ENCODE peak calls at places on chromosomes 5 and 9, in eight cellular contexts. One of them, this sample, is unnamed.

GRCh38 chr5:142326480-142326938 is 1.7 kb upstream of the SPRY4 start:
- DNase-seq in fibroblast of mammary gland: no peak
- DNase-seq in NCI-H1105: no peak
- DNase-seq in spleen: no peak
- DNase-seq in T-helper 1 cell: no peak
- DNase-seq in right atrium auricular region: no peak
- DNase-seq in HFF-Myc: no peak
- DNase-seq in body of pancreas: no peak
- DNase-seq in this sample: no peak

GRCh38 chr5:51385214-51385613 is 2.0 kb downstream of the ISL1 start:
- DNase-seq in T-helper 1 cell: no peak
- DNase-seq in HFF-Myc: no peak
- DNase-seq in NCI-H1105: no peak
- DNase-seq in fibroblast of mammary gland: no peak
- DNase-seq in right atrium auricular region: no peak
- DNase-seq in spleen: no peak
- DNase-seq in body of pancreas: no peak
- DNase-seq in this sample: no peak

GRCh38 chr5:179836225-179837019 is 15.7 kb downstream of the SQSTM1 start:
- DNase-seq in body of pancreas: no peak
- DNase-seq in HFF-Myc: no peak
- DNase-seq in T-helper 1 cell: peak
- DNase-seq in NCI-H1105: no peak
- DNase-seq in spleen: peak
- DNase-seq in fibroblast of mammary gland: peak
- DNase-seq in right atrium auricular region: no peak
- DNase-seq in this sample: no peak

GRCh38 chr5:57327934-57328333 is 154.1 kb downstream of the GPBP1 start:
- DNase-seq in spleen: no peak
- DNase-seq in HFF-Myc: no peak
- DNase-seq in body of pancreas: no peak
- DNase-seq in fibroblast of mammary gland: peak
- DNase-seq in T-helper 1 cell: no peak
- DNase-seq in right atrium auricular region: no peak
- DNase-seq in NCI-H1105: no peak
- DNase-seq in this sample: no peak

GRCh38 chr5:128538249-128539037 is 398 bp upstream of the FBN2 start:
- DNase-seq in right atrium auricular region: no peak
- DNase-seq in T-helper 1 cell: no peak
- DNase-seq in spleen: peak
- DNase-seq in body of pancreas: peak
- DNase-seq in HFF-Myc: peak
- DNase-seq in NCI-H1105: no peak
- DNase-seq in fibroblast of mammary gland: peak
- DNase-seq in this sample: no peak

GRCh38 chr5:78758169-78758839 is 109.7 kb upstream of the LHFPL2 start:
- DNase-seq in spleen: no peak
- DNase-seq in HFF-Myc: no peak
- DNase-seq in T-helper 1 cell: peak
- DNase-seq in NCI-H1105: no peak
- DNase-seq in right atrium auricular region: no peak
- DNase-seq in fibroblast of mammary gland: peak
- DNase-seq in body of pancreas: no peak
- DNase-seq in this sample: no peak

GRCh38 chr9:72665421-72665820 is 144.0 kb downstream of the TMC1 start:
- DNase-seq in HFF-Myc: no peak
- DNase-seq in spleen: no peak
- DNase-seq in NCI-H1105: no peak
- DNase-seq in T-helper 1 cell: no peak
- DNase-seq in body of pancreas: no peak
- DNase-seq in right atrium auricular region: no peak
- DNase-seq in fibroblast of mammary gland: peak
- DNase-seq in this sample: no peak

GRCh38 chr5:54098267-54098666 is 212.1 kb downstream of the ARL15 start:
- DNase-seq in fibroblast of mammary gland: no peak
- DNase-seq in HFF-Myc: no peak
- DNase-seq in spleen: no peak
- DNase-seq in T-helper 1 cell: no peak
- DNase-seq in body of pancreas: no peak
- DNase-seq in NCI-H1105: no peak
- DNase-seq in right atrium auricular region: no peak
- DNase-seq in this sample: no peak

GRCh38 chr9:2317591-2317990 is 302.4 kb downstream of the SMARCA2 start:
- DNase-seq in body of pancreas: no peak
- DNase-seq in fibroblast of mammary gland: no peak
- DNase-seq in NCI-H1105: no peak
- DNase-seq in T-helper 1 cell: no peak
- DNase-seq in right atrium auricular region: no peak
- DNase-seq in spleen: no peak
- DNase-seq in HFF-Myc: no peak
- DNase-seq in this sample: no peak

GRCh38 chr5:145101246-145101645 is 733.9 kb downstream of the PRELID2 start:
- DNase-seq in spleen: no peak
- DNase-seq in T-helper 1 cell: no peak
- DNase-seq in NCI-H1105: no peak
- DNase-seq in HFF-Myc: no peak
- DNase-seq in fibroblast of mammary gland: no peak
- DNase-seq in body of pancreas: no peak
- DNase-seq in right atrium auricular region: no peak
- DNase-seq in this sample: no peak

GRCh38 chr9:38467404-38467803 is 43.1 kb upstream of the IGFBPL1 start:
- DNase-seq in spleen: no peak
- DNase-seq in fibroblast of mammary gland: no peak
- DNase-seq in HFF-Myc: no peak
- DNase-seq in NCI-H1105: no peak
- DNase-seq in right atrium auricular region: no peak
- DNase-seq in T-helper 1 cell: no peak
- DNase-seq in body of pancreas: no peak
- DNase-seq in this sample: peak

GRCh38 chr9:36401179-36401740 is 1.2 kb upstream of the RNF38 start:
- DNase-seq in spleen: no peak
- DNase-seq in body of pancreas: no peak
- DNase-seq in HFF-Myc: no peak
- DNase-seq in T-helper 1 cell: no peak
- DNase-seq in NCI-H1105: no peak
- DNase-seq in right atrium auricular region: no peak
- DNase-seq in fibroblast of mammary gland: peak
- DNase-seq in this sample: no peak

GRCh38 chr5:179362355-179362754 is 17.1 kb upstream of the ADAMTS2 start:
- DNase-seq in body of pancreas: no peak
- DNase-seq in spleen: no peak
- DNase-seq in fibroblast of mammary gland: no peak
- DNase-seq in right atrium auricular region: no peak
- DNase-seq in T-helper 1 cell: no peak
- DNase-seq in NCI-H1105: no peak
- DNase-seq in HFF-Myc: no peak
- DNase-seq in this sample: no peak

GRCh38 chr5:149636861-149637246 is 55.6 kb downstream of the ARHGEF37 start:
- DNase-seq in fibroblast of mammary gland: peak
- DNase-seq in body of pancreas: peak
- DNase-seq in spleen: no peak
- DNase-seq in T-helper 1 cell: peak
- DNase-seq in NCI-H1105: peak
- DNase-seq in HFF-Myc: peak
- DNase-seq in right atrium auricular region: no peak
- DNase-seq in this sample: no peak

GRCh38 chr5:172571892-172572291 is 69.2 kb upstream of the NEURL1B start:
- DNase-seq in HFF-Myc: no peak
- DNase-seq in spleen: no peak
- DNase-seq in NCI-H1105: no peak
- DNase-seq in fibroblast of mammary gland: no peak
- DNase-seq in body of pancreas: no peak
- DNase-seq in right atrium auricular region: no peak
- DNase-seq in T-helper 1 cell: no peak
- DNase-seq in this sample: no peak

GRCh38 chr5:107459637-107460036 is 211.1 kb downstream of the EFNA5 start:
- DNase-seq in spleen: no peak
- DNase-seq in right atrium auricular region: no peak
- DNase-seq in NCI-H1105: no peak
- DNase-seq in T-helper 1 cell: no peak
- DNase-seq in HFF-Myc: no peak
- DNase-seq in body of pancreas: no peak
- DNase-seq in fibroblast of mammary gland: no peak
- DNase-seq in this sample: no peak

GRCh38 chr5:77035950-77036349 is 5.7 kb downstream of the AGGF1 start:
- DNase-seq in HFF-Myc: no peak
- DNase-seq in fibroblast of mammary gland: no peak
- DNase-seq in NCI-H1105: no peak
- DNase-seq in spleen: no peak
- DNase-seq in T-helper 1 cell: no peak
- DNase-seq in right atrium auricular region: no peak
- DNase-seq in body of pancreas: no peak
- DNase-seq in this sample: no peak

GRCh38 chr5:168765220-168766037 is 186.3 kb upstream of the PANK3 start:
- DNase-seq in body of pancreas: no peak
- DNase-seq in T-helper 1 cell: no peak
- DNase-seq in spleen: no peak
- DNase-seq in HFF-Myc: peak
- DNase-seq in NCI-H1105: peak
- DNase-seq in right atrium auricular region: no peak
- DNase-seq in fibroblast of mammary gland: peak
- DNase-seq in this sample: no peak

GRCh38 chr5:159772698-159773061 is 143.6 kb upstream of the ADRA1B start:
- DNase-seq in right atrium auricular region: no peak
- DNase-seq in T-helper 1 cell: no peak
- DNase-seq in body of pancreas: no peak
- DNase-seq in fibroblast of mammary gland: no peak
- DNase-seq in spleen: no peak
- DNase-seq in HFF-Myc: no peak
- DNase-seq in NCI-H1105: no peak
- DNase-seq in this sample: no peak

GRCh38 chr9:30846644-30847043 is 1537.8 kb upstream of the ACO1 start:
- DNase-seq in fibroblast of mammary gland: no peak
- DNase-seq in spleen: no peak
- DNase-seq in T-helper 1 cell: no peak
- DNase-seq in HFF-Myc: no peak
- DNase-seq in body of pancreas: no peak
- DNase-seq in NCI-H1105: no peak
- DNase-seq in right atrium auricular region: no peak
- DNase-seq in this sample: no peak

GRCh38 chr5:79133657-79134451 is 22.2 kb downstream of the BHMT start:
- DNase-seq in body of pancreas: peak
- DNase-seq in fibroblast of mammary gland: peak
- DNase-seq in T-helper 1 cell: peak
- DNase-seq in spleen: no peak
- DNase-seq in NCI-H1105: peak
- DNase-seq in right atrium auricular region: peak
- DNase-seq in HFF-Myc: peak
- DNase-seq in this sample: no peak

GRCh38 chr5:141850786-141851185 is 27.4 kb downstream of the PCDH1 start:
- DNase-seq in HFF-Myc: no peak
- DNase-seq in body of pancreas: no peak
- DNase-seq in NCI-H1105: no peak
- DNase-seq in spleen: no peak
- DNase-seq in right atrium auricular region: no peak
- DNase-seq in fibroblast of mammary gland: no peak
- DNase-seq in T-helper 1 cell: no peak
- DNase-seq in this sample: no peak

GRCh38 chr9:30677256-30677655 is 1707.2 kb upstream of the ACO1 start:
- DNase-seq in right atrium auricular region: no peak
- DNase-seq in fibroblast of mammary gland: no peak
- DNase-seq in T-helper 1 cell: no peak
- DNase-seq in spleen: no peak
- DNase-seq in HFF-Myc: no peak
- DNase-seq in NCI-H1105: no peak
- DNase-seq in body of pancreas: no peak
- DNase-seq in this sample: no peak

GRCh38 chr5:54669285-54669684 is 151.7 kb downstream of the SNX18 start:
- DNase-seq in right atrium auricular region: no peak
- DNase-seq in body of pancreas: no peak
- DNase-seq in HFF-Myc: no peak
- DNase-seq in fibroblast of mammary gland: peak
- DNase-seq in T-helper 1 cell: no peak
- DNase-seq in spleen: no peak
- DNase-seq in NCI-H1105: no peak
- DNase-seq in this sample: no peak

GRCh38 chr5:138528208-138528607 is 14.8 kb downstream of the ETF1 start:
- DNase-seq in right atrium auricular region: no peak
- DNase-seq in T-helper 1 cell: no peak
- DNase-seq in body of pancreas: no peak
- DNase-seq in spleen: no peak
- DNase-seq in fibroblast of mammary gland: no peak
- DNase-seq in HFF-Myc: no peak
- DNase-seq in NCI-H1105: no peak
- DNase-seq in this sample: no peak

GRCh38 chr9:127561491-127562270 is 50.4 kb upstream of the STXBP1 start:
- DNase-seq in spleen: no peak
- DNase-seq in body of pancreas: peak
- DNase-seq in fibroblast of mammary gland: peak
- DNase-seq in T-helper 1 cell: no peak
- DNase-seq in HFF-Myc: peak
- DNase-seq in NCI-H1105: no peak
- DNase-seq in right atrium auricular region: peak
- DNase-seq in this sample: no peak

GRCh38 chr5:143968071-143968878 is 156.3 kb downstream of the HMHB1 start:
- DNase-seq in right atrium auricular region: no peak
- DNase-seq in spleen: no peak
- DNase-seq in HFF-Myc: peak
- DNase-seq in body of pancreas: no peak
- DNase-seq in T-helper 1 cell: peak
- DNase-seq in fibroblast of mammary gland: peak
- DNase-seq in NCI-H1105: peak
- DNase-seq in this sample: peak

GRCh38 chr9:35627575-35627974 is 9.4 kb upstream of the CD72 start:
- DNase-seq in NCI-H1105: no peak
- DNase-seq in right atrium auricular region: no peak
- DNase-seq in body of pancreas: no peak
- DNase-seq in spleen: no peak
- DNase-seq in fibroblast of mammary gland: no peak
- DNase-seq in HFF-Myc: no peak
- DNase-seq in T-helper 1 cell: no peak
- DNase-seq in this sample: no peak

GRCh38 chr9:136060671-136061371 is 34.3 kb downstream of the NACC2 start:
- DNase-seq in body of pancreas: peak
- DNase-seq in T-helper 1 cell: no peak
- DNase-seq in right atrium auricular region: no peak
- DNase-seq in spleen: no peak
- DNase-seq in NCI-H1105: no peak
- DNase-seq in HFF-Myc: no peak
- DNase-seq in fibroblast of mammary gland: no peak
- DNase-seq in this sample: no peak

GRCh38 chr5:122846051-122846567 is 696 bp downstream of the SNX24 start:
- DNase-seq in body of pancreas: no peak
- DNase-seq in fibroblast of mammary gland: peak
- DNase-seq in spleen: no peak
- DNase-seq in right atrium auricular region: no peak
- DNase-seq in HFF-Myc: no peak
- DNase-seq in NCI-H1105: no peak
- DNase-seq in T-helper 1 cell: no peak
- DNase-seq in this sample: no peak

GRCh38 chr5:177317959-177318377 is 6.3 kb upstream of the MXD3 start:
- DNase-seq in T-helper 1 cell: peak
- DNase-seq in NCI-H1105: no peak
- DNase-seq in body of pancreas: peak
- DNase-seq in right atrium auricular region: peak
- DNase-seq in fibroblast of mammary gland: peak
- DNase-seq in HFF-Myc: peak
- DNase-seq in spleen: peak
- DNase-seq in this sample: no peak

GRCh38 chr5:16934669-16935068 is 1.4 kb downstream of the MYO10 start:
- DNase-seq in body of pancreas: no peak
- DNase-seq in NCI-H1105: no peak
- DNase-seq in right atrium auricular region: no peak
- DNase-seq in HFF-Myc: no peak
- DNase-seq in fibroblast of mammary gland: peak
- DNase-seq in T-helper 1 cell: no peak
- DNase-seq in spleen: no peak
- DNase-seq in this sample: no peak

GRCh38 chr5:105929865-105930264 is 1740.9 kb downstream of the EFNA5 start:
- DNase-seq in HFF-Myc: no peak
- DNase-seq in spleen: no peak
- DNase-seq in body of pancreas: no peak
- DNase-seq in right atrium auricular region: no peak
- DNase-seq in NCI-H1105: no peak
- DNase-seq in fibroblast of mammary gland: no peak
- DNase-seq in T-helper 1 cell: no peak
- DNase-seq in this sample: no peak

GRCh38 chr9:122090287-122090883 is 2.7 kb downstream of the TTLL11 start:
- DNase-seq in HFF-Myc: no peak
- DNase-seq in body of pancreas: no peak
- DNase-seq in T-helper 1 cell: no peak
- DNase-seq in spleen: no peak
- DNase-seq in fibroblast of mammary gland: no peak
- DNase-seq in NCI-H1105: no peak
- DNase-seq in right atrium auricular region: no peak
- DNase-seq in this sample: no peak

This sample was measured in NCI-H1436 treated with DMSO at 0.1 percent for 48 hours.